ENCODE peak calls at places on chromosome 2, in four cellular contexts. One of them, this sample, is unnamed.
A peak's percentile ranks its signal among the peaks of the same experiment; 100 is the strongest.

GRCh38 chr2:113754160-113754559 is 2.3 kb downstream of the SLC35F5 start:
- DNase-seq in mesendoderm: no peak
- DNase-seq in IMR-90: no peak
- DNase-seq in NCI-H748 treated with DMSO at 0.1 percent for 48 hours: no peak
- DNase-seq in this sample: no peak

GRCh38 chr2:142734770-142735169 is 142.7 kb upstream of the KYNU start:
- DNase-seq in mesendoderm: no peak
- DNase-seq in IMR-90: no peak
- DNase-seq in NCI-H748 treated with DMSO at 0.1 percent for 48 hours: no peak
- DNase-seq in this sample: no peak

GRCh38 chr2:226511327-226511726 is 288.3 kb downstream of the IRS1 start:
- DNase-seq in mesendoderm: no peak
- DNase-seq in IMR-90: no peak
- DNase-seq in NCI-H748 treated with DMSO at 0.1 percent for 48 hours: no peak
- DNase-seq in this sample: no peak

GRCh38 chr2:68255736-68256450 is 3.6 kb upstream of the PPP3R1 start:
- DNase-seq in mesendoderm: peak; percentile 76
- DNase-seq in IMR-90: peak; percentile 83
- DNase-seq in NCI-H748 treated with DMSO at 0.1 percent for 48 hours: no peak
- DNase-seq in this sample: peak; percentile 52

GRCh38 chr2:200575957-200576356 is 9.9 kb upstream of the AOX1 start:
- DNase-seq in mesendoderm: no peak
- DNase-seq in IMR-90: peak; percentile 30
- DNase-seq in NCI-H748 treated with DMSO at 0.1 percent for 48 hours: no peak
- DNase-seq in this sample: peak; percentile 13

GRCh38 chr2:233223059-233223894 is 28.2 kb upstream of the ATG16L1 start:
- DNase-seq in mesendoderm: no peak
- DNase-seq in IMR-90: no peak
- DNase-seq in NCI-H748 treated with DMSO at 0.1 percent for 48 hours: no peak
- DNase-seq in this sample: no peak

GRCh38 chr2:101223814-101224231 is 28.9 kb upstream of the CNOT11 start:
- DNase-seq in mesendoderm: no peak
- DNase-seq in IMR-90: no peak
- DNase-seq in NCI-H748 treated with DMSO at 0.1 percent for 48 hours: no peak
- DNase-seq in this sample: peak; percentile 30

GRCh38 chr2:52512760-52513159 is 1254.8 kb upstream of the CHAC2 start:
- DNase-seq in mesendoderm: peak; percentile 8
- DNase-seq in IMR-90: no peak
- DNase-seq in NCI-H748 treated with DMSO at 0.1 percent for 48 hours: no peak
- DNase-seq in this sample: no peak

This sample was measured in EL.